ENCODE peak calls at places on chromosomes 6 and 20, in nine cellular contexts. One of them, this sample, is unnamed.

GRCh38 chr6:79240509-79240908 is 6.0 kb upstream of the HMGN3 start:
- DNase-seq in breast epithelium: no peak
- DNase-seq in GM23338: no peak
- DNase-seq in WTC11: no peak
- DNase-seq in HT1080: no peak
- DNase-seq in NCI-H345: no peak
- DNase-seq in T-helper 1 cell: no peak
- DNase-seq in cardiac fibroblast: peak
- DNase-seq in HEK293T: no peak
- DNase-seq in this sample: no peak

GRCh38 chr6:25006565-25007001 is 70.8 kb upstream of the RIPOR2 start:
- DNase-seq in breast epithelium: no peak
- DNase-seq in GM23338: no peak
- DNase-seq in WTC11: no peak
- DNase-seq in HT1080: no peak
- DNase-seq in NCI-H345: peak
- DNase-seq in T-helper 1 cell: peak
- DNase-seq in cardiac fibroblast: peak
- DNase-seq in HEK293T: no peak
- DNase-seq in this sample: peak

GRCh38 chr20:56418385-56418861 is 6.4 kb downstream of the CASS4 start:
- DNase-seq in breast epithelium: no peak
- DNase-seq in GM23338: no peak
- DNase-seq in WTC11: no peak
- DNase-seq in HT1080: no peak
- DNase-seq in NCI-H345: no peak
- DNase-seq in T-helper 1 cell: no peak
- DNase-seq in cardiac fibroblast: no peak
- DNase-seq in HEK293T: no peak
- DNase-seq in this sample: no peak

GRCh38 chr6:2733736-2734480 is 16.8 kb downstream of the MYLK4 start:
- DNase-seq in breast epithelium: no peak
- DNase-seq in GM23338: peak
- DNase-seq in WTC11: no peak
- DNase-seq in HT1080: no peak
- DNase-seq in NCI-H345: no peak
- DNase-seq in T-helper 1 cell: no peak
- DNase-seq in cardiac fibroblast: no peak
- DNase-seq in HEK293T: no peak
- DNase-seq in this sample: no peak

GRCh38 chr20:13061381-13061780 is 52.6 kb downstream of the SPTLC3 start:
- DNase-seq in breast epithelium: no peak
- DNase-seq in GM23338: no peak
- DNase-seq in WTC11: no peak
- DNase-seq in HT1080: no peak
- DNase-seq in NCI-H345: peak
- DNase-seq in T-helper 1 cell: no peak
- DNase-seq in cardiac fibroblast: no peak
- DNase-seq in HEK293T: no peak
- DNase-seq in this sample: no peak

GRCh38 chr6:2734517-2735076 is 16.1 kb downstream of the MYLK4 start:
- DNase-seq in breast epithelium: no peak
- DNase-seq in GM23338: peak
- DNase-seq in WTC11: peak
- DNase-seq in HT1080: no peak
- DNase-seq in NCI-H345: no peak
- DNase-seq in T-helper 1 cell: no peak
- DNase-seq in cardiac fibroblast: peak
- DNase-seq in HEK293T: no peak
- DNase-seq in this sample: no peak

GRCh38 chr20:3174442-3175263 is 1.3 kb upstream of the LZTS3 start:
- DNase-seq in breast epithelium: no peak
- DNase-seq in GM23338: peak
- DNase-seq in WTC11: no peak
- DNase-seq in HT1080: no peak
- DNase-seq in NCI-H345: peak
- DNase-seq in T-helper 1 cell: no peak
- DNase-seq in cardiac fibroblast: peak
- DNase-seq in HEK293T: no peak
- DNase-seq in this sample: no peak

GRCh38 chr20:50717974-50718761 is 13.2 kb upstream of the PARD6B start:
- DNase-seq in breast epithelium: no peak
- DNase-seq in GM23338: peak
- DNase-seq in WTC11: no peak
- DNase-seq in HT1080: no peak
- DNase-seq in NCI-H345: no peak
- DNase-seq in T-helper 1 cell: no peak
- DNase-seq in cardiac fibroblast: no peak
- DNase-seq in HEK293T: no peak
- DNase-seq in this sample: no peak

GRCh38 chr6:21856096-21856825 is 262.7 kb downstream of the SOX4 start:
- DNase-seq in breast epithelium: no peak
- DNase-seq in GM23338: no peak
- DNase-seq in WTC11: no peak
- DNase-seq in HT1080: peak
- DNase-seq in NCI-H345: no peak
- DNase-seq in T-helper 1 cell: no peak
- DNase-seq in cardiac fibroblast: peak
- DNase-seq in HEK293T: no peak
- DNase-seq in this sample: peak

GRCh38 chr6:6684365-6684833 is 95.9 kb downstream of the LY86 start:
- DNase-seq in breast epithelium: no peak
- DNase-seq in GM23338: no peak
- DNase-seq in WTC11: no peak
- DNase-seq in HT1080: no peak
- DNase-seq in NCI-H345: no peak
- DNase-seq in T-helper 1 cell: no peak
- DNase-seq in cardiac fibroblast: no peak
- DNase-seq in HEK293T: no peak
- DNase-seq in this sample: no peak

GRCh38 chr20:11907621-11908020 is 10.1 kb upstream of the BTBD3 start:
- DNase-seq in breast epithelium: no peak
- DNase-seq in GM23338: no peak
- DNase-seq in WTC11: no peak
- DNase-seq in HT1080: peak
- DNase-seq in NCI-H345: peak
- DNase-seq in T-helper 1 cell: no peak
- DNase-seq in cardiac fibroblast: peak
- DNase-seq in HEK293T: no peak
- DNase-seq in this sample: no peak

This sample was measured in stromal cell of bone marrow.